ENCODE peak calls at places on chromosomes 13 and 19, in six cellular contexts. One of them, this sample, is unnamed.

GRCh38 chr19:19406878-19407639 is 1.6 kb downstream of the GATAD2A start:
- DNase-seq in CD8-positive, alpha-beta memory T cell: peak; percentile 63
- DNase-seq in heart right ventricle: no peak
- DNase-seq in lower leg skin: no peak
- DNase-seq in astrocyte of the spinal cord: peak; percentile 50
- DNase-seq in D341Med: no peak
- DNase-seq in this sample: no peak

GRCh38 chr19:19750842-19751790 is 18.2 kb upstream of the ZNF14 start:
- DNase-seq in D341Med: peak; percentile 22
- DNase-seq in lower leg skin: no peak
- DNase-seq in CD8-positive, alpha-beta memory T cell: no peak
- DNase-seq in heart right ventricle: no peak
- DNase-seq in astrocyte of the spinal cord: no peak
- DNase-seq in this sample: no peak

GRCh38 chr13:44779085-44779484 is 203.0 kb upstream of the TSC22D1 start:
- DNase-seq in CD8-positive, alpha-beta memory T cell: no peak
- DNase-seq in D341Med: no peak
- DNase-seq in astrocyte of the spinal cord: no peak
- DNase-seq in heart right ventricle: no peak
- DNase-seq in lower leg skin: no peak
- DNase-seq in this sample: no peak

GRCh38 chr19:1067341-1068103 is 555 bp downstream of the ARHGAP45 start:
- DNase-seq in heart right ventricle: no peak
- DNase-seq in astrocyte of the spinal cord: no peak
- DNase-seq in D341Med: peak; percentile 57
- DNase-seq in CD8-positive, alpha-beta memory T cell: peak; percentile 91
- DNase-seq in lower leg skin: no peak
- DNase-seq in this sample: no peak

GRCh38 chr19:49971991-49972401 is 11.0 kb upstream of the SIGLEC11 start:
- DNase-seq in heart right ventricle: no peak
- DNase-seq in D341Med: no peak
- DNase-seq in lower leg skin: no peak
- DNase-seq in CD8-positive, alpha-beta memory T cell: no peak
- DNase-seq in astrocyte of the spinal cord: no peak
- DNase-seq in this sample: no peak

GRCh38 chr13:97921146-97921776 is 32.2 kb upstream of the IPO5 start:
- DNase-seq in heart right ventricle: no peak
- DNase-seq in CD8-positive, alpha-beta memory T cell: no peak
- DNase-seq in astrocyte of the spinal cord: peak; percentile 15
- DNase-seq in D341Med: no peak
- DNase-seq in lower leg skin: no peak
- DNase-seq in this sample: no peak

GRCh38 chr13:106630650-106631049 is 62.7 kb upstream of the ARGLU1 start:
- DNase-seq in lower leg skin: peak; percentile 65
- DNase-seq in D341Med: no peak
- DNase-seq in CD8-positive, alpha-beta memory T cell: no peak
- DNase-seq in heart right ventricle: no peak
- DNase-seq in astrocyte of the spinal cord: no peak
- DNase-seq in this sample: no peak

GRCh38 chr19:42253245-42254082 is 1.5 kb downstream of the ERF start:
- DNase-seq in D341Med: peak; percentile 84
- DNase-seq in heart right ventricle: peak; percentile 68
- DNase-seq in CD8-positive, alpha-beta memory T cell: peak; percentile 77
- DNase-seq in lower leg skin: peak; percentile 95
- DNase-seq in astrocyte of the spinal cord: peak; percentile 28
- DNase-seq in this sample: peak; percentile 65

GRCh38 chr13:39811051-39811450 is 155.6 kb downstream of the COG6 start:
- DNase-seq in astrocyte of the spinal cord: no peak
- DNase-seq in D341Med: no peak
- DNase-seq in lower leg skin: no peak
- DNase-seq in heart right ventricle: no peak
- DNase-seq in CD8-positive, alpha-beta memory T cell: no peak
- DNase-seq in this sample: no peak

GRCh38 chr19:56314018-56314583 is 538 bp downstream of the ZSCAN5A start:
- DNase-seq in heart right ventricle: no peak
- DNase-seq in CD8-positive, alpha-beta memory T cell: no peak
- DNase-seq in D341Med: no peak
- DNase-seq in astrocyte of the spinal cord: no peak
- DNase-seq in lower leg skin: no peak
- DNase-seq in this sample: no peak

GRCh38 chr19:32201661-32202060 is 143.7 kb upstream of the ZNF507 start:
- DNase-seq in D341Med: no peak
- DNase-seq in lower leg skin: no peak
- DNase-seq in CD8-positive, alpha-beta memory T cell: no peak
- DNase-seq in heart right ventricle: no peak
- DNase-seq in astrocyte of the spinal cord: no peak
- DNase-seq in this sample: no peak

GRCh38 chr19:38917921-38918491 is 6.0 kb upstream of the CCER2 start:
- DNase-seq in astrocyte of the spinal cord: no peak
- DNase-seq in lower leg skin: no peak
- DNase-seq in CD8-positive, alpha-beta memory T cell: no peak
- DNase-seq in D341Med: peak; percentile 67
- DNase-seq in heart right ventricle: no peak
- DNase-seq in this sample: no peak

GRCh38 chr19:50311723-50312635 is 17.2 kb downstream of the KCNC3 start:
- DNase-seq in heart right ventricle: no peak
- DNase-seq in lower leg skin: no peak
- DNase-seq in astrocyte of the spinal cord: no peak
- DNase-seq in CD8-positive, alpha-beta memory T cell: no peak
- DNase-seq in D341Med: peak; percentile 95
- DNase-seq in this sample: no peak

GRCh38 chr13:113863511-113864302 is at the start of gene GAS6:
- DNase-seq in lower leg skin: peak; percentile 93
- DNase-seq in heart right ventricle: peak; percentile 83
- DNase-seq in CD8-positive, alpha-beta memory T cell: no peak
- DNase-seq in astrocyte of the spinal cord: peak; percentile 33
- DNase-seq in D341Med: peak; percentile 82
- DNase-seq in this sample: peak; percentile 82

GRCh38 chr19:1108291-1109031 is 4.7 kb downstream of the GPX4 start:
- DNase-seq in heart right ventricle: no peak
- DNase-seq in CD8-positive, alpha-beta memory T cell: no peak
- DNase-seq in D341Med: no peak
- DNase-seq in astrocyte of the spinal cord: no peak
- DNase-seq in lower leg skin: no peak
- DNase-seq in this sample: no peak

GRCh38 chr13:49240017-49240416 is 7.7 kb upstream of the CDADC1 start:
- DNase-seq in heart right ventricle: no peak
- DNase-seq in lower leg skin: no peak
- DNase-seq in astrocyte of the spinal cord: peak; percentile 46
- DNase-seq in D341Med: peak; percentile 57
- DNase-seq in CD8-positive, alpha-beta memory T cell: peak; percentile 55
- DNase-seq in this sample: no peak

GRCh38 chr13:81275666-81276258 is 934.8 kb upstream of the SPRY2 start:
- DNase-seq in heart right ventricle: no peak
- DNase-seq in astrocyte of the spinal cord: no peak
- DNase-seq in lower leg skin: no peak
- DNase-seq in D341Med: no peak
- DNase-seq in CD8-positive, alpha-beta memory T cell: no peak
- DNase-seq in this sample: no peak

GRCh38 chr19:46755077-46755852 is 9.0 kb upstream of the STRN4 start:
- DNase-seq in CD8-positive, alpha-beta memory T cell: no peak
- DNase-seq in heart right ventricle: peak; percentile 26
- DNase-seq in astrocyte of the spinal cord: peak; percentile 55
- DNase-seq in D341Med: no peak
- DNase-seq in lower leg skin: no peak
- DNase-seq in this sample: no peak

GRCh38 chr13:108963846-108964600 is 334.6 kb downstream of the MYO16 start:
- DNase-seq in heart right ventricle: no peak
- DNase-seq in astrocyte of the spinal cord: peak; percentile 39
- DNase-seq in CD8-positive, alpha-beta memory T cell: no peak
- DNase-seq in lower leg skin: no peak
- DNase-seq in D341Med: no peak
- DNase-seq in this sample: no peak

GRCh38 chr19:16306728-16307402 is 17.8 kb upstream of the KLF2 start:
- DNase-seq in heart right ventricle: no peak
- DNase-seq in D341Med: peak; percentile 35
- DNase-seq in astrocyte of the spinal cord: no peak
- DNase-seq in CD8-positive, alpha-beta memory T cell: no peak
- DNase-seq in lower leg skin: no peak
- DNase-seq in this sample: no peak